ENCODE peak calls at places on chromosome 12, in four cellular contexts. One of them, this sample, is unnamed.

GRCh38 chr12:93773122-93773871 is 96.1 kb downstream of the CRADD start:
- DNase-seq in stimulated activated CD4-positive, alpha-beta T cell treated with anti-CD3 and anti-CD28 coated beads, Interleukin-15, amount 100 ng/mL, for 24 hours: peak
- DNase-seq in psoas muscle: no peak
- DNase-seq in CD8-positive, alpha-beta T cell: no peak
- DNase-seq in this sample: peak

GRCh38 chr12:42854826-42855225 is 265.3 kb upstream of the PRICKLE1 start:
- DNase-seq in stimulated activated CD4-positive, alpha-beta T cell treated with anti-CD3 and anti-CD28 coated beads, Interleukin-15, amount 100 ng/mL, for 24 hours: no peak
- DNase-seq in psoas muscle: no peak
- DNase-seq in CD8-positive, alpha-beta T cell: no peak
- DNase-seq in this sample: no peak

GRCh38 chr12:10701226-10701681 is 21.9 kb downstream of the YBX3 start:
- DNase-seq in stimulated activated CD4-positive, alpha-beta T cell treated with anti-CD3 and anti-CD28 coated beads, Interleukin-15, amount 100 ng/mL, for 24 hours: peak
- DNase-seq in psoas muscle: no peak
- DNase-seq in CD8-positive, alpha-beta T cell: no peak
- DNase-seq in this sample: no peak

GRCh38 chr12:77120156-77120555 is 54.8 kb upstream of the E2F7 start:
- DNase-seq in stimulated activated CD4-positive, alpha-beta T cell treated with anti-CD3 and anti-CD28 coated beads, Interleukin-15, amount 100 ng/mL, for 24 hours: no peak
- DNase-seq in psoas muscle: no peak
- DNase-seq in CD8-positive, alpha-beta T cell: no peak
- DNase-seq in this sample: peak

GRCh38 chr12:58117667-58118066 is 176.3 kb downstream of the ATP23 start:
- DNase-seq in stimulated activated CD4-positive, alpha-beta T cell treated with anti-CD3 and anti-CD28 coated beads, Interleukin-15, amount 100 ng/mL, for 24 hours: no peak
- DNase-seq in psoas muscle: no peak
- DNase-seq in CD8-positive, alpha-beta T cell: no peak
- DNase-seq in this sample: no peak

GRCh38 chr12:80053048-80053790 is 46.1 kb upstream of the OTOGL start:
- DNase-seq in stimulated activated CD4-positive, alpha-beta T cell treated with anti-CD3 and anti-CD28 coated beads, Interleukin-15, amount 100 ng/mL, for 24 hours: no peak
- DNase-seq in psoas muscle: peak
- DNase-seq in CD8-positive, alpha-beta T cell: no peak
- DNase-seq in this sample: peak

GRCh38 chr12:111154180-111154579 is 214.7 kb downstream of the PHETA1 start:
- DNase-seq in stimulated activated CD4-positive, alpha-beta T cell treated with anti-CD3 and anti-CD28 coated beads, Interleukin-15, amount 100 ng/mL, for 24 hours: no peak
- DNase-seq in psoas muscle: no peak
- DNase-seq in CD8-positive, alpha-beta T cell: no peak
- DNase-seq in this sample: no peak

GRCh38 chr12:6961695-6962284 is 8.7 kb downstream of the PHB2 start:
- DNase-seq in stimulated activated CD4-positive, alpha-beta T cell treated with anti-CD3 and anti-CD28 coated beads, Interleukin-15, amount 100 ng/mL, for 24 hours: peak
- DNase-seq in psoas muscle: peak
- DNase-seq in CD8-positive, alpha-beta T cell: no peak
- DNase-seq in this sample: peak

GRCh38 chr12:50241178-50241577 is 42.1 kb downstream of the LIMA1 start:
- DNase-seq in stimulated activated CD4-positive, alpha-beta T cell treated with anti-CD3 and anti-CD28 coated beads, Interleukin-15, amount 100 ng/mL, for 24 hours: no peak
- DNase-seq in psoas muscle: no peak
- DNase-seq in CD8-positive, alpha-beta T cell: no peak
- DNase-seq in this sample: no peak

GRCh38 chr12:112473056-112473455 is 54.3 kb downstream of the PTPN11 start:
- DNase-seq in stimulated activated CD4-positive, alpha-beta T cell treated with anti-CD3 and anti-CD28 coated beads, Interleukin-15, amount 100 ng/mL, for 24 hours: no peak
- DNase-seq in psoas muscle: no peak
- DNase-seq in CD8-positive, alpha-beta T cell: no peak
- DNase-seq in this sample: peak

This sample was measured in HT1080.